ENCODE peak calls at places on chromosomes 12 and 14, in nine cellular contexts. One of them, this sample, is unnamed. For H3K36me3, the result is how much of the 10 kb centered on the place peaks cover.

GRCh38 chr14:40581264-40581663 is 1025.4 kb upstream of the LRFN5 start:
- DNase-seq in mesendoderm: peak
- DNase-seq in OCI-LY7: no peak
- DNase-seq in heart right ventricle: no peak
- DNase-seq in GM23338: no peak
- DNase-seq in heart left ventricle: no peak
- DNase-seq in SK-N-MC: no peak
- DNase-seq in effector memory CD4-positive, alpha-beta T cell: no peak
- DNase-seq in CD8-positive, alpha-beta memory T cell: no peak
- DNase-seq in this sample: no peak

GRCh38 chr12:117134059-117134458 is 34.8 kb upstream of the TESC start:
- DNase-seq in mesendoderm: no peak
- DNase-seq in OCI-LY7: no peak
- DNase-seq in heart right ventricle: no peak
- DNase-seq in GM23338: no peak
- DNase-seq in heart left ventricle: no peak
- DNase-seq in SK-N-MC: no peak
- DNase-seq in effector memory CD4-positive, alpha-beta T cell: peak
- DNase-seq in CD8-positive, alpha-beta memory T cell: peak
- DNase-seq in this sample: no peak

GRCh38 chr12:51910168-51910567 is 2.9 kb downstream of the ACVRL1 start:
- DNase-seq in mesendoderm: no peak
- DNase-seq in OCI-LY7: no peak
- DNase-seq in heart right ventricle: no peak
- DNase-seq in GM23338: no peak
- DNase-seq in heart left ventricle: no peak
- DNase-seq in SK-N-MC: no peak
- DNase-seq in effector memory CD4-positive, alpha-beta T cell: no peak
- DNase-seq in CD8-positive, alpha-beta memory T cell: no peak
- DNase-seq in this sample: no peak

GRCh38 chr14:38866461-38866860 is 236.6 kb downstream of the SEC23A start:
- DNase-seq in mesendoderm: no peak
- DNase-seq in OCI-LY7: no peak
- DNase-seq in heart right ventricle: no peak
- DNase-seq in GM23338: no peak
- DNase-seq in heart left ventricle: no peak
- DNase-seq in SK-N-MC: no peak
- DNase-seq in effector memory CD4-positive, alpha-beta T cell: no peak
- DNase-seq in CD8-positive, alpha-beta memory T cell: no peak
- DNase-seq in this sample: no peak

GRCh38 chr14:64965356-64966000 is 6.7 kb downstream of the RAB15 start:
- DNase-seq in mesendoderm: no peak
- DNase-seq in OCI-LY7: no peak
- DNase-seq in heart right ventricle: no peak
- DNase-seq in GM23338: no peak
- DNase-seq in heart left ventricle: no peak
- DNase-seq in SK-N-MC: no peak
- DNase-seq in effector memory CD4-positive, alpha-beta T cell: no peak
- DNase-seq in CD8-positive, alpha-beta memory T cell: peak
- DNase-seq in this sample: no peak

GRCh38 chr12:94429633-94430032 is 30.0 kb downstream of the CEP83 start:
- DNase-seq in mesendoderm: peak
- DNase-seq in OCI-LY7: no peak
- DNase-seq in heart right ventricle: no peak
- DNase-seq in GM23338: peak
- DNase-seq in heart left ventricle: no peak
- DNase-seq in SK-N-MC: no peak
- DNase-seq in effector memory CD4-positive, alpha-beta T cell: no peak
- DNase-seq in CD8-positive, alpha-beta memory T cell: no peak
- DNase-seq in this sample: no peak

GRCh38 chr14:76706811-76707210 is 54.5 kb upstream of the VASH1 start:
- DNase-seq in mesendoderm: no peak
- DNase-seq in OCI-LY7: no peak
- DNase-seq in heart right ventricle: no peak
- DNase-seq in GM23338: no peak
- DNase-seq in heart left ventricle: no peak
- DNase-seq in SK-N-MC: no peak
- DNase-seq in effector memory CD4-positive, alpha-beta T cell: no peak
- DNase-seq in CD8-positive, alpha-beta memory T cell: no peak
- DNase-seq in this sample: no peak

GRCh38 chr12:90945070-90945649 is 9.8 kb downstream of the CCER1 start:
- DNase-seq in mesendoderm: no peak
- DNase-seq in OCI-LY7: peak
- DNase-seq in heart right ventricle: no peak
- DNase-seq in GM23338: peak
- DNase-seq in heart left ventricle: no peak
- DNase-seq in SK-N-MC: no peak
- DNase-seq in effector memory CD4-positive, alpha-beta T cell: no peak
- DNase-seq in CD8-positive, alpha-beta memory T cell: no peak
- DNase-seq in this sample: no peak

GRCh38 chr14:104892517-104893434 is 27.7 kb downstream of the CEP170B start:
- DNase-seq in mesendoderm: no peak
- DNase-seq in OCI-LY7: no peak
- DNase-seq in heart right ventricle: peak
- DNase-seq in GM23338: no peak
- DNase-seq in heart left ventricle: peak
- DNase-seq in SK-N-MC: no peak
- DNase-seq in effector memory CD4-positive, alpha-beta T cell: no peak
- DNase-seq in CD8-positive, alpha-beta memory T cell: no peak
- DNase-seq in this sample: peak
- H3K36me3 ChIP-seq in mesendoderm: under half
- H3K36me3 ChIP-seq in OCI-LY7: under half
- H3K36me3 ChIP-seq in heart right ventricle: under half
- H3K36me3 ChIP-seq in GM23338: under half
- H3K36me3 ChIP-seq in heart left ventricle: under half
- H3K36me3 ChIP-seq in SK-N-MC: under half
- H3K36me3 ChIP-seq in effector memory CD4-positive, alpha-beta T cell: under half
- H3K36me3 ChIP-seq in CD8-positive, alpha-beta memory T cell: under half
- H3K36me3 ChIP-seq in this sample: under half

GRCh38 chr12:54021432-54022013 is 6.7 kb upstream of the HOXC6 start:
- DNase-seq in mesendoderm: peak
- DNase-seq in OCI-LY7: peak
- DNase-seq in heart right ventricle: no peak
- DNase-seq in GM23338: peak
- DNase-seq in heart left ventricle: no peak
- DNase-seq in SK-N-MC: no peak
- DNase-seq in effector memory CD4-positive, alpha-beta T cell: no peak
- DNase-seq in CD8-positive, alpha-beta memory T cell: no peak
- DNase-seq in this sample: no peak
- H3K36me3 ChIP-seq in mesendoderm: under half
- H3K36me3 ChIP-seq in OCI-LY7: under half
- H3K36me3 ChIP-seq in heart right ventricle: under half
- H3K36me3 ChIP-seq in GM23338: under half
- H3K36me3 ChIP-seq in heart left ventricle: under half
- H3K36me3 ChIP-seq in SK-N-MC: under half
- H3K36me3 ChIP-seq in effector memory CD4-positive, alpha-beta T cell: under half
- H3K36me3 ChIP-seq in CD8-positive, alpha-beta memory T cell: under half
- H3K36me3 ChIP-seq in this sample: under half

GRCh38 chr12:124387510-124387855 is 92.6 kb downstream of the RFLNA start:
- DNase-seq in mesendoderm: no peak
- DNase-seq in OCI-LY7: no peak
- DNase-seq in heart right ventricle: peak
- DNase-seq in GM23338: no peak
- DNase-seq in heart left ventricle: peak
- DNase-seq in SK-N-MC: no peak
- DNase-seq in effector memory CD4-positive, alpha-beta T cell: no peak
- DNase-seq in CD8-positive, alpha-beta memory T cell: no peak
- DNase-seq in this sample: no peak

GRCh38 chr12:124384299-124384894 is 89.5 kb downstream of the RFLNA start:
- DNase-seq in mesendoderm: no peak
- DNase-seq in OCI-LY7: no peak
- DNase-seq in heart right ventricle: no peak
- DNase-seq in GM23338: no peak
- DNase-seq in heart left ventricle: peak
- DNase-seq in SK-N-MC: no peak
- DNase-seq in effector memory CD4-positive, alpha-beta T cell: no peak
- DNase-seq in CD8-positive, alpha-beta memory T cell: no peak
- DNase-seq in this sample: no peak

GRCh38 chr12:124386661-124387509 is 92.0 kb downstream of the RFLNA start:
- DNase-seq in mesendoderm: no peak
- DNase-seq in OCI-LY7: no peak
- DNase-seq in heart right ventricle: no peak
- DNase-seq in GM23338: no peak
- DNase-seq in heart left ventricle: peak
- DNase-seq in SK-N-MC: no peak
- DNase-seq in effector memory CD4-positive, alpha-beta T cell: no peak
- DNase-seq in CD8-positive, alpha-beta memory T cell: no peak
- DNase-seq in this sample: no peak

GRCh38 chr12:124386059-124386458 is 91.2 kb downstream of the RFLNA start:
- DNase-seq in mesendoderm: no peak
- DNase-seq in OCI-LY7: no peak
- DNase-seq in heart right ventricle: peak
- DNase-seq in GM23338: no peak
- DNase-seq in heart left ventricle: peak
- DNase-seq in SK-N-MC: no peak
- DNase-seq in effector memory CD4-positive, alpha-beta T cell: no peak
- DNase-seq in CD8-positive, alpha-beta memory T cell: no peak
- DNase-seq in this sample: no peak

DNA sequence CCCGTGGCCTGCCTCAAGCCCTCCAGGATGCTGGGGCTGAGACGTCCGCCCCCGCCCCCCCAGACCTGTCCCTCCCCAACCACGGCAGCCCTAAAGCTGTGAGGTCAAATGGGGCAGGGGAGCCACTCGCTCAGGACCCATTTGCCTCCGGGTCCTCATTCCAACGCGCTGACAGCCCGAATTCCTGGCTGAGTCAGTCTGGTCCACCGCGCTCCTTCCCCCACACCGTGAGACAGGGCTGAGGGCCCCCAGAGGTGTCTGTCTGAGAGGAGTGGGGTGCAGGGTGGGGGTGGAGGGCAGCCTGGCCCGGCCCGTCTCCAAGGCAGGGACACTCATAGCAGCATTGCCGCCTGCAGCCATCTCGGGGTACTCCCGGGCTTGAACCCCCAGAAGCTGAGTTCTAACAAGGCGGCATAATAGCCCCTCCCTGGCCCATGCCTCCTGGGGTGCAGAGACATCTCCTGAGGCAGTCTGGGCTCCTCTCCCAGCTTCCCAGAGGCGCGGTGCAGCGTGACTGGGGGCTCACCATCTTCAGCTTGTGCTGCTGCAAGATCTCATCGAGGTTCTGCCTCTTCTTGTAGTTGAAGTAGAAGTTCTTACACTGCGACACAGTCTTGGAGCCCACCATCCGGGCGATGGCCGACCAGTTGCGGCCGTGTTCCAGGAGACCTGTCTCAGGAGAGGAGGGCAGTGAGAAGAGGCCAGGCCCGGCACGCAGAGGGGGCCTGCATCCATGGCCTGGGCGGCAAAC is 90.5 kb downstream of the RFLNA start:
- DNase-seq in mesendoderm: peak
- DNase-seq in OCI-LY7: no peak
- DNase-seq in heart right ventricle: no peak
- DNase-seq in GM23338: no peak
- DNase-seq in heart left ventricle: peak
- DNase-seq in SK-N-MC: no peak
- DNase-seq in effector memory CD4-positive, alpha-beta T cell: no peak
- DNase-seq in CD8-positive, alpha-beta memory T cell: no peak
- DNase-seq in this sample: no peak
- H3K36me3 ChIP-seq in mesendoderm: under half
- H3K36me3 ChIP-seq in OCI-LY7: under half
- H3K36me3 ChIP-seq in heart right ventricle: under half
- H3K36me3 ChIP-seq in GM23338: under half
- H3K36me3 ChIP-seq in heart left ventricle: under half
- H3K36me3 ChIP-seq in SK-N-MC: under half
- H3K36me3 ChIP-seq in effector memory CD4-positive, alpha-beta T cell: under half
- H3K36me3 ChIP-seq in CD8-positive, alpha-beta memory T cell: under half
- H3K36me3 ChIP-seq in this sample: under half

DNA sequence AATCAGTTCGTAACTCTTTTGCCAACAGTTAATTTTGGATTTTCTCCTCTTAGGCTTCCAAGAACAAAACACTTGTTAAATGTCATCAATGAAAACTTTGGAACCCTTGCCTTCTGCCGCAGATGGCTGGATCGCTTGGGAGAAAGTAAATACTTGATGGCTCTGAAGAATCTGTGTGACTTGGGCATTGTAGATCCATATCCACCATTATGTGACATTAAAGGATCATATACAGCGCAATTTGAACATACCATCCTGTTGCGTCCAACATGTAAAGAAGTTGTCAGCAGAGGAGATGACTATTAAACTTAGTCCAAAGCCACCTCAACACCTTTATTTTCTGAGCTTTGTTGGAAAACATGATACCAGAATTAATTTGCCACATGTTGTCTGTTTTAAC is 37.7 kb downstream of the USP44 start:
- DNase-seq in mesendoderm: no peak
- DNase-seq in OCI-LY7: no peak
- DNase-seq in heart right ventricle: no peak
- DNase-seq in GM23338: no peak
- DNase-seq in heart left ventricle: no peak
- DNase-seq in SK-N-MC: no peak
- DNase-seq in effector memory CD4-positive, alpha-beta T cell: no peak
- DNase-seq in CD8-positive, alpha-beta memory T cell: no peak
- DNase-seq in this sample: no peak
- H3K36me3 ChIP-seq in mesendoderm: under half
- H3K36me3 ChIP-seq in OCI-LY7: half or more
- H3K36me3 ChIP-seq in heart right ventricle: half or more
- H3K36me3 ChIP-seq in GM23338: half or more
- H3K36me3 ChIP-seq in heart left ventricle: half or more
- H3K36me3 ChIP-seq in SK-N-MC: half or more
- H3K36me3 ChIP-seq in effector memory CD4-positive, alpha-beta T cell: half or more
- H3K36me3 ChIP-seq in CD8-positive, alpha-beta memory T cell: under half
- H3K36me3 ChIP-seq in this sample: under half

GRCh38 chr12:57717846-57718640 is 20.5 kb downstream of the AGAP2 start:
- DNase-seq in mesendoderm: no peak
- DNase-seq in OCI-LY7: no peak
- DNase-seq in heart right ventricle: no peak
- DNase-seq in GM23338: no peak
- DNase-seq in heart left ventricle: no peak
- DNase-seq in SK-N-MC: no peak
- DNase-seq in effector memory CD4-positive, alpha-beta T cell: no peak
- DNase-seq in CD8-positive, alpha-beta memory T cell: no peak
- DNase-seq in this sample: no peak

GRCh38 chr12:57718641-57719528 is 19.7 kb downstream of the AGAP2 start:
- DNase-seq in mesendoderm: no peak
- DNase-seq in OCI-LY7: no peak
- DNase-seq in heart right ventricle: no peak
- DNase-seq in GM23338: no peak
- DNase-seq in heart left ventricle: no peak
- DNase-seq in SK-N-MC: no peak
- DNase-seq in effector memory CD4-positive, alpha-beta T cell: no peak
- DNase-seq in CD8-positive, alpha-beta memory T cell: no peak
- DNase-seq in this sample: no peak

GRCh38 chr12:57715786-57716185 is 21.9 kb downstream of the OS9 start:
- DNase-seq in mesendoderm: no peak
- DNase-seq in OCI-LY7: no peak
- DNase-seq in heart right ventricle: no peak
- DNase-seq in GM23338: no peak
- DNase-seq in heart left ventricle: no peak
- DNase-seq in SK-N-MC: no peak
- DNase-seq in effector memory CD4-positive, alpha-beta T cell: no peak
- DNase-seq in CD8-positive, alpha-beta memory T cell: no peak
- DNase-seq in this sample: no peak

GRCh38 chr12:57716305-57716704 is 22.2 kb downstream of the AGAP2 start:
- DNase-seq in mesendoderm: no peak
- DNase-seq in OCI-LY7: no peak
- DNase-seq in heart right ventricle: no peak
- DNase-seq in GM23338: no peak
- DNase-seq in heart left ventricle: no peak
- DNase-seq in SK-N-MC: no peak
- DNase-seq in effector memory CD4-positive, alpha-beta T cell: no peak
- DNase-seq in CD8-positive, alpha-beta memory T cell: no peak
- DNase-seq in this sample: no peak

GRCh38 chr12:57717131-57717530 is 21.4 kb downstream of the AGAP2 start:
- DNase-seq in mesendoderm: no peak
- DNase-seq in OCI-LY7: no peak
- DNase-seq in heart right ventricle: no peak
- DNase-seq in GM23338: no peak
- DNase-seq in heart left ventricle: no peak
- DNase-seq in SK-N-MC: no peak
- DNase-seq in effector memory CD4-positive, alpha-beta T cell: no peak
- DNase-seq in CD8-positive, alpha-beta memory T cell: no peak
- DNase-seq in this sample: no peak
- H3K36me3 ChIP-seq in mesendoderm: under half
- H3K36me3 ChIP-seq in OCI-LY7: half or more
- H3K36me3 ChIP-seq in heart right ventricle: half or more
- H3K36me3 ChIP-seq in GM23338: under half
- H3K36me3 ChIP-seq in heart left ventricle: half or more
- H3K36me3 ChIP-seq in SK-N-MC: under half
- H3K36me3 ChIP-seq in effector memory CD4-positive, alpha-beta T cell: half or more
- H3K36me3 ChIP-seq in CD8-positive, alpha-beta memory T cell: half or more
- H3K36me3 ChIP-seq in this sample: under half